ENCODE peak calls at places on chromosomes 2 and 18, in six cellular contexts. J is GM12865; U is adrenal gland; A is endothelial cell; Q is BE2C; Z is CD8-positive, alpha-beta T cell. L is an unnamed sample.

GRCh38 chr2:228056293-228056692 is 125.2 kb downstream of the SPHKAP start:
- DNase-seq in J (no peak), U (no peak), A (no peak), Q (no peak), Z (no peak), L (no peak)

GRCh38 chr2:142140434-142140845 is 9.6 kb upstream of the LRP1B start:
- DNase-seq in J (peak; percentile 14), U (no peak), A (no peak), Q (no peak), Z (no peak), L (no peak)

GRCh38 chr2:181589779-181590178 is 67.1 kb downstream of the CERKL start:
- DNase-seq in J (no peak), U (no peak), A (no peak), Q (no peak), Z (no peak), L (no peak)

GRCh38 chr18:3104190-3105054 is 91.5 kb upstream of the LPIN2 start:
- DNase-seq in J (no peak), U (no peak), A (no peak), Q (no peak), Z (no peak), L (no peak)

GRCh38 chr2:305366-305765 is 17.5 kb upstream of the ALKAL2 start:
- DNase-seq in J (no peak), U (no peak), A (no peak), Q (no peak), Z (no peak), L (no peak)

GRCh38 chr2:196702641-196703040 is 63.1 kb downstream of the CCDC150 start:
- DNase-seq in J (no peak), U (no peak), A (no peak), Q (no peak), Z (no peak), L (no peak)

GRCh38 chr2:109638807-109639206 is 24.6 kb downstream of the SOWAHC start:
- DNase-seq in J (peak; percentile 67), U (no peak), A (no peak), Q (no peak), Z (no peak), L (no peak)

GRCh38 chr2:71897145-71897495 is 250.5 kb downstream of the CYP26B1 start:
- DNase-seq in J (no peak), U (no peak), A (no peak), Q (no peak), Z (no peak), L (no peak)

GRCh38 chr2:142675398-142675797 is 202.1 kb upstream of the KYNU start:
- DNase-seq in J (no peak), U (no peak), A (no peak), Q (no peak), Z (no peak), L (no peak)

GRCh38 chr2:236748801-236749200 is 179.2 kb downstream of the ACKR3 start:
- DNase-seq in J (no peak), U (no peak), A (no peak), Q (no peak), Z (no peak), L (no peak)

GRCh38 chr2:208025037-208025813 is at the start of gene PLEKHM3:
- DNase-seq in J (peak; percentile 93), U (peak; percentile 88), A (peak; percentile 85), Q (peak; percentile 86), Z (peak; percentile 71), L (peak; percentile 87)

GRCh38 chr2:44103643-44104038 is 65.0 kb upstream of the PPM1B start:
- DNase-seq in J (no peak), U (no peak), A (no peak), Q (no peak), Z (no peak), L (no peak)

GRCh38 chr2:70692256-70692655 is 75.7 kb downstream of the ADD2 start:
- DNase-seq in J (no peak), U (no peak), A (no peak), Q (no peak), Z (no peak), L (no peak)

DNA sequence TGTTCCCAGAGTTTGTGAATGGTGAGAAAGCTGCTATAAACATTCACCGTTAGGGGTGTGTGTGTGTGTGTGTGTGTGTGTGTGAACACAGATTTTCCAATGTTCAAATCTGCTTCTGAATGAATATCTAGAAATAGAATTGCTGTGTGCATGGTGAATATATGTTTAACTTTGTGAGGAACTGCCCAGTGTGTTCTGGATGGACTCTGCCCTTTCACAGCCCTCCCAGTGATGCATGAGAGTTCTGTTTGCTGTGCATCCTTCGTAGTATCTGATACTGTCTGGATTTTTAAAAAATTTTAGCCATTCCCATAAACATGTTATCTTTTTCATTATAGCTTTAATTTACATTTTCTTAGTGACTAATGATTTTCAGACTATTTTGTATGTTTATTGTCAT is 173.8 kb downstream of the GALR1 start:
- DNase-seq in J (no peak), U (no peak), A (no peak), Q (no peak), Z (no peak), L (no peak)
- TF ChIP-seq CTCF in J (no peak), U (no peak), A (no peak), Q (no peak), Z (no peak), L (no peak)

GRCh38 chr2:172478353-172478752 is 51.0 kb downstream of the ITGA6 start:
- DNase-seq in J (no peak), U (no peak), A (no peak), Q (no peak), Z (no peak), L (no peak)
- TF ChIP-seq CTCF in J (no peak), U (no peak), A (no peak), Q (no peak), Z (no peak), L (no peak)

DNA sequence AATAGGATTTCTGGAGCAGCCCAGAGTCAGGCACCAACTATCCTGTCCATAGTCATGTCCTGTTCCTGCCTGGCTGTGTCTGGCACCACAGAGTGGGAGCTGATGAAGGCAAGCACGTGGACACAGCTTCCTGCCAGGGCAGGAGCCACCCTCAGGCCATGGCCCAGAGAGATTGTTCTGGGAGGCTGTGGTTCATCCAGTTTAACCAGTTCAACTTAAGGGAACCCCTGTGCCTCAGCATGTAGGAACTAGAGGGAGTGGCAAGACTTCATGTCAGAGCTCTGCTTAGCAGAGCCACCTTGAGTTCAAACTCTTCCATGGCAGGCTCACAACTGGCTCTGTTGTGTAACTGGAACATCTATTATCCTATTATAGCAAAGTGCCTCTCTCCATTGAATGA is 73.2 kb upstream of the NCKAP5 start:
- DNase-seq in J (no peak), U (no peak), A (no peak), Q (peak; percentile 16), Z (no peak), L (no peak)
- TF ChIP-seq CTCF in J (no peak), U (no peak), A (no peak), Q (peak; percentile 34), Z (no peak), L (no peak)

GRCh38 chr2:52805901-52806410 is 961.6 kb upstream of the CHAC2 start:
- DNase-seq in J (no peak), U (no peak), A (no peak), Q (no peak), Z (no peak), L (no peak)

GRCh38 chr2:52810460-52810859 is 957.1 kb upstream of the CHAC2 start:
- DNase-seq in J (peak; percentile 5), U (no peak), A (no peak), Q (no peak), Z (no peak), L (no peak)
- TF ChIP-seq CTCF in J (peak; percentile 7), U (peak; percentile 17), A (no peak), Q (peak; percentile 47), Z (no peak), L (no peak)

GRCh38 chr2:238848566-238848940 is 668 bp downstream of the TWIST2 start:
- DNase-seq in J (no peak), U (no peak), A (no peak), Q (no peak), Z (no peak), L (peak; percentile 38)

GRCh38 chr2:238847841-238848565 is at the start of gene TWIST2:
- DNase-seq in J (no peak), U (peak; percentile 56), A (peak; percentile 37), Q (no peak), Z (no peak), L (peak; percentile 72)

GRCh38 chr2:238845583-238846480 is 2.1 kb upstream of the TWIST2 start:
- DNase-seq in J (no peak), U (no peak), A (no peak), Q (no peak), Z (no peak), L (no peak)

GRCh38 chr2:238847432-238847801 is 468 bp upstream of the TWIST2 start:
- DNase-seq in J (no peak), U (no peak), A (no peak), Q (no peak), Z (no peak), L (no peak)

DNA sequence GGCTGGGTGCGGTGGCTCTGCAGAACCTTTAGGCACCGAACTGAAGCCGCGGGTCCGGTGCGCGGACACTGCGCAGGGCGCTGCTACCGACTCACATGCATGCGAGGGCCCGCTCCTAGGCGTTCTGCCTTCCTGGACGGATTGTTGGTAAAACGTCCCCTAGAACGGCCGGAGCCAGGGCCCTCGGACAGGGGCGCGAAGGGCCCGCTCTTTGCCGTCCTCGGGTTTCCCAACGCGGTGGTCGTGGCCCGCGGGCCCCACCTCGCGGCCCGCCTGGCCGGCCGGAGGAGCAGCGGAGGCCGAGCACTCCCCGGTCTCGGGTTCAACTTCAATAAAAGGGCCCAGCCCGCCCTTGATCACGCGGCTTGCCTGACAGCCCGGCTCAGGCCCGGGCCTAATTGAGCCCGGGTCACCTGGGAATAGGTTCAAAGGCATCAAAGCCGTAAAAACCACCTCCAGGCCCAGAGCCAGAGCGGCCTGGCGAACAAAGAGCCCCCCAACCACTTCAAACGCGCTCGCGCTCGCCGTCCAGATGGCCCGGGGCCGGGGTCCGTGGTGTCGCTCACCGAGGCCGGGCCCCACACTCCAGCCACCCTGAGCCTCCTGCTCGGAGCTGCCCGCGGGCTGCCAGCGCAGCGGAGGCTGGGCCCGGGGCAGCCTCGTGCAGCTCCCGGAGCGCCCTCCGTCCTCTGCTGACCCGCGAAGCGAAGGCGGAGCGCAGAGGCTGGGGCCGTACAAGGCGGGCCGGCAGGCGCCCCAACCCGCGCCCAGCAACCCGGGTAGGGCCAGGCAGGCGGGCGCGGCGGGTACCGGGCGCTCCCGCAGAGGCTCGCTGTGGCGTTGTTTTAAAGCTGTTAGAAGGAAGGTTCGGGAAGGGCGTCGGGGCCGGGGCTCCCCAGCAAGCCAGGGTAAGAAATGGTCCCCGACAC is 1.1 kb upstream of the TWIST2 start:
- DNase-seq in J (no peak), U (no peak), A (no peak), Q (no peak), Z (no peak), L (peak; percentile 57)
- TF ChIP-seq CTCF in J (no peak), U (no peak), A (no peak), Q (no peak), Z (no peak), L (no peak)

L was measured in nephron progenitor cell.